ENCODE peak calls at places on chromosomes 11 and 22, in five cellular contexts. C is ACHN, U is M059J, H is germinal center, G is fibroblast of the conjunctiva. M is an unnamed sample.
A peak's percentile ranks its signal among the peaks of the same experiment; 100 is the strongest.

GRCh38 chr11:7642747-7643146 is 30.6 kb downstream of the CYB5R2 start:
- DNase-seq in U (no peak), G (no peak), C (no peak), H (no peak), M (no peak)

GRCh38 chr11:2269601-2270321 is 627 bp downstream of the ASCL2 start:
- DNase-seq in C (no peak), H (peak; percentile 41), U (no peak), G (peak; percentile 13), M (peak; percentile 33)

GRCh38 chr11:127049486-127049885 is 48.9 kb upstream of the KIRREL3 start:
- DNase-seq in G (no peak), U (no peak), H (no peak), C (no peak), M (no peak)

GRCh38 chr22:31089101-31090100 is 8.3 kb downstream of the SMTN start:
- DNase-seq in C (peak; percentile 19), G (no peak), H (peak; percentile 76), U (no peak), M (no peak)

GRCh38 chr22:47174671-47175111 is 412.2 kb downstream of the TBC1D22A start:
- DNase-seq in C (no peak), G (no peak), U (no peak), H (no peak), M (no peak)

GRCh38 chr11:2106583-2107209 is 32.5 kb downstream of the IGF2 start:
- DNase-seq in H (no peak), U (no peak), C (no peak), G (no peak), M (no peak)

GRCh38 chr11:76259299-76259908 is 53.1 kb upstream of the WNT11 start:
- DNase-seq in H (no peak), C (no peak), U (no peak), G (no peak), M (no peak)

GRCh38 chr22:22558972-22559603 is at the start of gene PRAME:
- DNase-seq in C (peak; percentile 91), G (no peak), H (peak; percentile 88), U (peak; percentile 18), M (no peak)

GRCh38 chr22:39994046-39994565 is 648 bp upstream of the FAM83F start:
- DNase-seq in H (no peak), C (no peak), U (no peak), G (no peak), M (no peak)

GRCh38 chr11:119316729-119317591 is at the start of gene MCAM:
- DNase-seq in C (peak; percentile 39), G (no peak), U (peak; percentile 47), H (peak; percentile 51), M (no peak)

GRCh38 chr11:30018443-30018842 is 1.6 kb upstream of the KCNA4 start:
- DNase-seq in U (no peak), G (no peak), H (no peak), C (no peak), M (no peak)

GRCh38 chr22:24190159-24190540 is 8.9 kb downstream of the SUSD2 start:
- DNase-seq in H (no peak), G (no peak), U (no peak), C (no peak), M (no peak)

GRCh38 chr11:111731839-111732238 is 34.4 kb downstream of the PPP2R1B start:
- DNase-seq in C (no peak), G (no peak), U (no peak), H (no peak), M (no peak)

GRCh38 chr11:1119282-1120146 is 38.2 kb upstream of the MUC5AC start:
- DNase-seq in U (no peak), C (no peak), G (no peak), H (no peak), M (no peak)

GRCh38 chr22:28674121-28674563 is 5.5 kb downstream of the TTC28 start:
- DNase-seq in H (peak; percentile 24), G (no peak), C (peak; percentile 35), U (peak; percentile 79), M (no peak)

GRCh38 chr11:45609902-45610301 is 55.5 kb downstream of the CHST1 start:
- DNase-seq in U (no peak), G (no peak), H (no peak), C (no peak), M (no peak)

GRCh38 chr11:116439480-116439759 is 333.4 kb downstream of the BUD13 start:
- DNase-seq in U (no peak), H (no peak), G (no peak), C (no peak), M (no peak)

GRCh38 chr11:117095301-117096139 is 2.7 kb downstream of the SIK3 start:
- DNase-seq in C (no peak), U (peak; percentile 31), H (no peak), G (peak; percentile 54), M (no peak)

GRCh38 chr22:44623771-44624510 is 78.1 kb upstream of the PRR5 start:
- DNase-seq in C (no peak), G (no peak), U (peak; percentile 34), H (no peak), M (no peak)

GRCh38 chr11:19079643-19080440 is 19.3 kb upstream of the MRGPRX2 start:
- DNase-seq in C (no peak), U (peak; percentile 99), H (no peak), G (peak; percentile 31), M (no peak)

GRCh38 chr11:36333468-36333867 is 37.4 kb downstream of the PRR5L start:
- DNase-seq in C (no peak), U (no peak), G (peak; percentile 17), H (no peak), M (no peak)

GRCh38 chr22:46568102-46568809 is 30.8 kb upstream of the CELSR1 start:
- DNase-seq in H (no peak), G (no peak), C (no peak), U (no peak), M (no peak)

GRCh38 chr11:57758174-57758573 is 3.4 kb upstream of the CTNND1 start:
- DNase-seq in U (no peak), H (no peak), G (no peak), C (no peak), M (no peak)

GRCh38 chr22:25896592-25896991 is 154.6 kb downstream of the MYO18B start:
- DNase-seq in U (no peak), C (no peak), G (no peak), H (no peak), M (no peak)

GRCh38 chr11:103863497-103863896 is 172.9 kb upstream of the DDI1 start:
- DNase-seq in H (no peak), U (peak; percentile 22), C (no peak), G (peak; percentile 56), M (no peak)

GRCh38 chr11:14519692-14520085 is 497 bp downstream of the PSMA1 start:
- DNase-seq in H (peak; percentile 21), G (no peak), C (peak; percentile 27), U (no peak), M (no peak)

GRCh38 chr11:17554487-17554886 is 7.4 kb downstream of the OTOG start:
- DNase-seq in C (no peak), H (no peak), G (no peak), U (no peak), M (no peak)

GRCh38 chr11:25961539-25961938 is 370.4 kb upstream of the ANO3 start:
- DNase-seq in G (no peak), U (no peak), H (no peak), C (no peak), M (no peak)

M was measured in NCI-H1417 treated with DMSO at 0.1 percent for 48 hours.